ENCODE peak calls at places on chromosome 22, in ten cellular contexts. M is sigmoid colon, I is K562, N is GM12878, W is upper lobe of left lung, V is stomach, F is esophagus muscularis mucosa, S is H1, Q is SK-N-SH, L is HepG2. Y is an unnamed sample.

GRCh38 chr22:46815896-46816721 is 53.7 kb downstream of the TBC1D22A start:
- DNase-seq in M (no peak), I (peak; percentile 42), N (no peak), W (peak; percentile 87), V (no peak), F (no peak), S (no peak), Q (no peak), L (peak; percentile 39), Y (no peak)

GRCh38 chr22:38802671-38803121 is 8.8 kb upstream of the DNAL4 start:
- DNase-seq in M (peak; percentile 85), I (no peak), N (no peak), W (no peak), V (peak; percentile 35), F (no peak), S (no peak), Q (no peak), L (peak; percentile 53), Y (peak; percentile 33)

GRCh38 chr22:27195104-27195503 is 537.7 kb downstream of the MIAT start:
- DNase-seq in M (peak; percentile 88), I (no peak), N (no peak), W (peak; percentile 86), V (no peak), F (no peak), S (no peak), Q (no peak), L (no peak), Y (peak; percentile 24)

GRCh38 chr22:41237707-41238569 is 2.8 kb downstream of the CHADL start:
- DNase-seq in M (peak; percentile 79), I (peak; percentile 22), N (peak; percentile 21), W (peak; percentile 95), V (peak; percentile 88), F (no peak), S (no peak), Q (peak; percentile 61), L (no peak), Y (peak; percentile 86)

GRCh38 chr22:50207383-50208031 is 6.7 kb downstream of the SELENOO start:
- DNase-seq in M (no peak), I (no peak), N (no peak), W (peak; percentile 67), V (no peak), F (no peak), S (no peak), Q (no peak), L (no peak), Y (peak; percentile 8)

GRCh38 chr22:20060700-20061480 is 19.2 kb upstream of the DGCR8 start:
- DNase-seq in M (no peak), I (no peak), N (no peak), W (no peak), V (no peak), F (no peak), S (no peak), Q (no peak), L (no peak), Y (no peak)

GRCh38 chr22:22201925-22202343 is 42.7 kb upstream of the VPREB1 start:
- DNase-seq in M (no peak), I (no peak), N (no peak), W (no peak), V (no peak), F (no peak), S (no peak), Q (no peak), L (no peak), Y (no peak)

GRCh38 chr22:47476226-47476625 is 713.8 kb downstream of the TBC1D22A start:
- DNase-seq in M (no peak), I (no peak), N (no peak), W (no peak), V (no peak), F (peak; percentile 75), S (no peak), Q (no peak), L (no peak), Y (no peak)

GRCh38 chr22:32020117-32020516 is 22.9 kb upstream of the SLC5A1 start:
- DNase-seq in M (no peak), I (no peak), N (no peak), W (no peak), V (no peak), F (no peak), S (no peak), Q (no peak), L (peak; percentile 5), Y (no peak)

GRCh38 chr22:19869497-19870152 is 15.0 kb upstream of the GNB1L start:
- DNase-seq in M (peak; percentile 45), I (no peak), N (no peak), W (no peak), V (no peak), F (no peak), S (no peak), Q (no peak), L (no peak), Y (no peak)

GRCh38 chr22:19640306-19640705 is 74.0 kb upstream of the SEPTIN5 start:
- DNase-seq in M (no peak), I (no peak), N (no peak), W (no peak), V (no peak), F (no peak), S (no peak), Q (no peak), L (no peak), Y (no peak)

GRCh38 chr22:49929553-49929979 is 11.1 kb downstream of the CRELD2 start:
- DNase-seq in M (peak; percentile 80), I (peak; percentile 77), N (no peak), W (peak; percentile 96), V (peak; percentile 81), F (no peak), S (no peak), Q (peak; percentile 97), L (no peak), Y (peak; percentile 78)

GRCh38 chr22:49373801-49374226 is 453.9 kb downstream of the BRD1 start:
- DNase-seq in M (no peak), I (no peak), N (no peak), W (no peak), V (peak; percentile 20), F (no peak), S (no peak), Q (no peak), L (no peak), Y (no peak)

GRCh38 chr22:50417544-50417943 is 57.3 kb downstream of the SBF1 start:
- DNase-seq in M (no peak), I (no peak), N (no peak), W (no peak), V (no peak), F (no peak), S (no peak), Q (no peak), L (no peak), Y (no peak)

GRCh38 chr22:20588092-20588842 is 80.9 kb downstream of the MED15 start:
- DNase-seq in M (no peak), I (no peak), N (no peak), W (no peak), V (no peak), F (no peak), S (no peak), Q (no peak), L (no peak), Y (no peak)

GRCh38 chr22:42811510-42811909 is 45.6 kb downstream of the ARFGAP3 start:
- DNase-seq in M (no peak), I (no peak), N (no peak), W (no peak), V (no peak), F (no peak), S (no peak), Q (no peak), L (no peak), Y (no peak)
- TF ChIP-seq POLR2AphosphoS5 in M (no peak), I (no peak), N (no peak), W (no peak), V (no peak), F (no peak), S (no peak), Q (no peak), L (no peak), Y (no peak)

GRCh38 chr22:45308624-45309421 is 911 bp upstream of the FAM118A start:
- DNase-seq in M (no peak), I (no peak), N (no peak), W (no peak), V (no peak), F (no peak), S (no peak), Q (no peak), L (no peak), Y (peak; percentile 42)
- TF ChIP-seq EP300 in M (no peak), I (no peak), N (no peak), W (no peak), V (no peak), F (no peak), S (no peak), Q (no peak), L (no peak), Y (no peak)

GRCh38 chr22:29388759-29389090 is 355 bp upstream of the AP1B1 start:
- DNase-seq in M (no peak), I (no peak), N (no peak), W (no peak), V (no peak), F (no peak), S (no peak), Q (no peak), L (no peak), Y (no peak)

GRCh38 chr22:29385305-29385704 is 3.1 kb downstream of the AP1B1 start:
- DNase-seq in M (no peak), I (no peak), N (no peak), W (no peak), V (no peak), F (no peak), S (no peak), Q (no peak), L (peak; percentile 44), Y (no peak)

GRCh38 chr22:29383740-29384139 is 4.6 kb downstream of the AP1B1 start:
- DNase-seq in M (no peak), I (peak; percentile 20), N (no peak), W (no peak), V (no peak), F (no peak), S (no peak), Q (no peak), L (no peak), Y (no peak)

GRCh38 chr22:29387921-29388758 is at the start of gene AP1B1:
- DNase-seq in M (peak; percentile 96), I (peak; percentile 94), N (peak; percentile 69), W (peak; percentile 98), V (peak; percentile 98), F (peak; percentile 96), S (peak; percentile 82), Q (peak; percentile 98), L (peak; percentile 90), Y (peak; percentile 97)

DNA sequence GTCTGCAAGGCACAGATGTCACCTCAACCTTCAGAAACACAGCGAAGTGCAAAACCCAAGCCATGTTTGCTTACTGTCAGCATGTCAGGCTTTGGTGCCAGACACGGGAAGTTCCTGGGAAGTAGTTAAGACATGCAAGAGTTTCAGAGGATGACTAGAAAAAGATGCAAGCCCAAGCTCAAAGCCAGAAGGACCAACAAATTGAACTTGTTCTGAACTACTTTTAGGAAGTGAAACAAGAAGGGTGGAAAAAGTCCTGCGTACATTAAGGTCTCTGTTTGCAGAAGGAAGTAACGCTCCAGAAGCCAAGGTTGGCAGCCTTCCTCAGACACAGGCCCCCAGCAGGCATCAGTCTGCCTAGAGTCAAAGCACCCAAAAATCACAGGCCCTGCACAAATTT is 2.6 kb downstream of the AP1B1 start:
- DNase-seq in M (no peak), I (no peak), N (peak; percentile 64), W (no peak), V (peak; percentile 57), F (no peak), S (no peak), Q (no peak), L (no peak), Y (peak; percentile 44)
- H3K4me3 ChIP-seq in M (no peak overlapping the region), I (no peak overlapping the region), N (peak overlapping the region; percentile 52), W (no peak overlapping the region), V (no peak overlapping the region), F (no peak overlapping the region), S (no peak overlapping the region), Q (no peak overlapping the region), L (no peak overlapping the region), Y (no peak overlapping the region)

GRCh38 chr22:30947821-30948454 is 20.6 kb downstream of the MORC2 start:
- DNase-seq in M (no peak), I (peak; percentile 18), N (no peak), W (no peak), V (no peak), F (peak; percentile 14), S (no peak), Q (peak; percentile 38), L (peak; percentile 26), Y (no peak)
- TF ChIP-seq POLR2AphosphoS5 in M (no peak), I (no peak), N (no peak), W (no peak), V (peak; percentile 61), F (no peak), S (no peak), Q (no peak), L (no peak), Y (no peak)

Y was measured in transverse colon.